ENCODE peak calls at places on chromosomes 6 and 20, in nine cellular contexts. S is thyroid gland; D is NCI-H748 treated with DMSO at 0.1 percent for 48 hours; I is AG10803; M is IMR-90; E is NCI-H1092; N is effector memory CD4-positive, alpha-beta T cell; X is AG08395; C is activated CD4-positive, alpha-beta memory T cell treated with anti-CD3 and anti-CD28 coated beads, Interleukin-2, amount 10 ng/mL, durations not matched to agents 7 days and 5 days. F is an unnamed sample.

GRCh38 chr20:8139899-8140298 is 7.8 kb downstream of the PLCB1 start:
- DNase-seq in S (no peak), D (no peak), I (no peak), M (no peak), E (no peak), N (no peak), X (no peak), C (no peak), F (no peak)

GRCh38 chr6:25639653-25640052 is 12.4 kb upstream of the SCGN start:
- DNase-seq in S (no peak), D (no peak), I (no peak), M (no peak), E (no peak), N (no peak), X (no peak), C (no peak), F (no peak)

GRCh38 chr20:15248618-15249395 is 911.4 kb upstream of the FLRT3 start:
- DNase-seq in S (no peak), D (no peak), I (no peak), M (no peak), E (no peak), N (no peak), X (no peak), C (no peak), F (no peak)

GRCh38 chr20:31987744-31988143 is 19.8 kb downstream of the XKR7 start:
- DNase-seq in S (no peak), D (no peak), I (no peak), M (no peak), E (no peak), N (no peak), X (no peak), C (no peak), F (no peak)

GRCh38 chr20:58611236-58612020 is 39.7 kb upstream of the STX16 start:
- DNase-seq in S (no peak), D (no peak), I (no peak), M (no peak), E (no peak), N (no peak), X (no peak), C (no peak), F (no peak)

GRCh38 chr20:25324412-25324811 is 66.2 kb downstream of the ABHD12 start:
- DNase-seq in S (no peak), D (no peak), I (no peak), M (no peak), E (no peak), N (no peak), X (no peak), C (no peak), F (no peak)

GRCh38 chr6:46078294-46078693 is 51.5 kb upstream of the ENPP4 start:
- DNase-seq in S (no peak), D (no peak), I (no peak), M (no peak), E (no peak), N (no peak), X (no peak), C (no peak), F (no peak)

GRCh38 chr6:98433325-98433724 is 401.0 kb upstream of the POU3F2 start:
- DNase-seq in S (no peak), D (no peak), I (no peak), M (no peak), E (no peak), N (no peak), X (no peak), C (no peak), F (no peak)

GRCh38 chr20:37071481-37071911 is 24.3 kb downstream of the RBL1 start:
- DNase-seq in S (no peak), D (no peak), I (peak; percentile 16), M (peak; percentile 67), E (no peak), N (peak; percentile 9), X (no peak), C (peak; percentile 54), F (peak; percentile 34)

GRCh38 chr20:64108731-64109389 is 1.5 kb upstream of the NPBWR2 start:
- DNase-seq in S (no peak), D (no peak), I (no peak), M (no peak), E (no peak), N (no peak), X (no peak), C (no peak), F (peak; percentile 3)

GRCh38 chr20:61732511-61733210 is 333.0 kb downstream of the TAF4 start:
- DNase-seq in S (no peak), D (no peak), I (no peak), M (no peak), E (no peak), N (no peak), X (no peak), C (no peak), F (no peak)

GRCh38 chr20:12925214-12925755 is 83.5 kb upstream of the SPTLC3 start:
- DNase-seq in S (peak; percentile 62), D (peak; percentile 75), I (peak; percentile 84), M (peak; percentile 85), E (peak; percentile 64), N (no peak), X (peak; percentile 87), C (peak; percentile 16), F (peak; percentile 49)

GRCh38 chr6:80209434-80209833 is 103.0 kb downstream of the BCKDHB start:
- DNase-seq in S (no peak), D (no peak), I (no peak), M (no peak), E (no peak), N (no peak), X (no peak), C (no peak), F (no peak)

GRCh38 chr6:53484409-53485280 is 60.3 kb downstream of the GCLC start:
- DNase-seq in S (peak; percentile 68), D (peak; percentile 87), I (peak; percentile 70), M (peak; percentile 75), E (peak; percentile 25), N (peak; percentile 9), X (peak; percentile 50), C (peak; percentile 73), F (peak; percentile 79)

GRCh38 chr6:13063300-13063918 is 264.9 kb downstream of the TBC1D7 start:
- DNase-seq in S (no peak), D (no peak), I (peak; percentile 26), M (no peak), E (no peak), N (no peak), X (peak; percentile 18), C (no peak), F (no peak)

GRCh38 chr6:136095961-136096360 is 154.2 kb downstream of the MTFR2 start:
- DNase-seq in S (peak; percentile 23), D (no peak), I (peak; percentile 87), M (no peak), E (no peak), N (no peak), X (peak; percentile 62), C (no peak), F (no peak)

GRCh38 chr6:149840345-149841075 is 23.6 kb downstream of the LRP11 start:
- DNase-seq in S (peak; percentile 71), D (peak; percentile 78), I (peak; percentile 90), M (peak; percentile 92), E (peak; percentile 90), N (no peak), X (peak; percentile 96), C (peak; percentile 67), F (peak; percentile 60)

GRCh38 chr6:168370310-168370991 is 50.9 kb upstream of the DACT2 start:
- DNase-seq in S (peak; percentile 76), D (peak; percentile 41), I (peak; percentile 15), M (no peak), E (peak; percentile 71), N (peak; percentile 6), X (peak; percentile 81), C (peak; percentile 60), F (peak; percentile 61)

GRCh38 chr20:24465730-24466129 is 3.7 kb upstream of the SYNDIG1 start:
- DNase-seq in S (peak; percentile 72), D (no peak), I (peak; percentile 78), M (no peak), E (no peak), N (no peak), X (peak; percentile 81), C (no peak), F (no peak)

GRCh38 chr20:37807901-37808751 is 94.8 kb upstream of the VSTM2L start:
- DNase-seq in S (no peak), D (no peak), I (no peak), M (no peak), E (no peak), N (no peak), X (no peak), C (no peak), F (no peak)

F was measured in activated CD4-positive, alpha-beta T cell treated with anti-CD3 and anti-CD28 coated beads, Interleukin-2, amount 10 ng/mL, durations not matched to agents 7 days and 5 days.